ENCODE peak calls at places on chromosome X, in five cellular contexts. U is lower lobe of right lung, D is breast epithelium, H is RWPE1, R is AG04450. L is an unnamed sample.
A peak's percentile ranks its signal among the peaks of the same experiment; 100 is the strongest.

GRCh38 chrX:136608295-136608933 is 39.5 kb upstream of the CD40LG start:
- DNase-seq in U (peak; percentile 46), R (no peak), H (no peak), D (no peak), L (no peak)

GRCh38 chrX:28668957-28669356 is 81.7 kb downstream of the IL1RAPL1 start:
- DNase-seq in U (no peak), R (no peak), D (no peak), H (no peak), L (no peak)

GRCh38 chrX:101223226-101223625 is 3.6 kb downstream of the DRP2 start:
- DNase-seq in D (no peak), H (no peak), U (no peak), R (no peak), L (no peak)

GRCh38 chrX:69070949-69071650 is 94.2 kb downstream of the PJA1 start:
- DNase-seq in D (no peak), H (no peak), R (no peak), U (no peak), L (no peak)

GRCh38 chrX:23803931-23804381 is 21.0 kb downstream of the SAT1 start:
- DNase-seq in R (no peak), D (peak; percentile 51), H (peak; percentile 55), U (peak; percentile 45), L (no peak)

GRCh38 chrX:17098516-17099247 is 152.2 kb downstream of the REPS2 start:
- DNase-seq in R (no peak), D (no peak), H (no peak), U (no peak), L (no peak)

GRCh38 chrX:2395261-2395850 is 105.4 kb downstream of the DHRSX start:
- DNase-seq in H (no peak), U (no peak), R (no peak), D (no peak), L (no peak)

GRCh38 chrX:15903186-15903681 is 48.6 kb upstream of the AP1S2 start:
- DNase-seq in R (no peak), U (no peak), D (no peak), H (no peak), L (no peak)

GRCh38 chrX:31266172-31267076 is 194.6 kb upstream of the FTHL17 start:
- DNase-seq in U (peak; percentile 66), D (peak; percentile 33), H (peak; percentile 50), R (no peak), L (peak; percentile 25)

GRCh38 chrX:49701323-49701722 is 5.5 kb upstream of the PAGE1 start:
- DNase-seq in R (no peak), H (no peak), U (no peak), D (no peak), L (no peak)

GRCh38 chrX:18792828-18793227 is 85.4 kb downstream of the PPEF1 start:
- DNase-seq in U (no peak), D (no peak), H (no peak), R (no peak), L (no peak)

GRCh38 chrX:2508648-2509335 is 8.0 kb upstream of the DHRSX start:
- DNase-seq in U (no peak), H (no peak), D (no peak), R (no peak), L (no peak)

GRCh38 chrX:8453619-8454018 is 11.0 kb upstream of the VCX3B start:
- DNase-seq in U (no peak), D (no peak), H (no peak), R (no peak), L (no peak)

GRCh38 chrX:36198575-36198974 is 279.0 kb downstream of the CFAP47 start:
- DNase-seq in H (no peak), U (no peak), D (no peak), R (no peak), L (no peak)

GRCh38 chrX:47283015-47283771 is 50.4 kb downstream of the USP11 start:
- DNase-seq in U (no peak), D (peak; percentile 18), H (no peak), R (no peak), L (peak; percentile 39)

GRCh38 chrX:133254666-133255065 is 36.5 kb upstream of the TFDP3 start:
- DNase-seq in D (no peak), H (peak; percentile 13), R (no peak), U (no peak), L (no peak)

GRCh38 chrX:119693032-119693995 is at the start of gene SEPTIN6:
- DNase-seq in U (peak; percentile 77), H (peak; percentile 34), D (peak; percentile 36), R (no peak), L (peak; percentile 69)

GRCh38 chrX:21991504-21991903 is 40.6 kb upstream of the PHEX start:
- DNase-seq in H (no peak), R (no peak), U (no peak), D (no peak), L (no peak)

GRCh38 chrX:17521871-17522693 is 147.1 kb downstream of the NHS start:
- DNase-seq in R (no peak), D (no peak), U (no peak), H (peak; percentile 24), L (no peak)

GRCh38 chrX:11470231-11470630 is 177.0 kb downstream of the AMELX start:
- DNase-seq in D (no peak), H (peak; percentile 2), R (no peak), U (no peak), L (no peak)

GRCh38 chrX:17192111-17192510 is 182.9 kb upstream of the NHS start:
- DNase-seq in U (no peak), R (no peak), H (no peak), D (no peak), L (no peak)

GRCh38 chrX:39650883-39651282 is 446.9 kb downstream of the BCOR start:
- DNase-seq in U (no peak), R (no peak), H (no peak), D (no peak), L (no peak)

GRCh38 chrX:40278340-40279090 is 180.8 kb upstream of the BCOR start:
- DNase-seq in U (no peak), D (no peak), R (no peak), H (no peak), L (no peak)

GRCh38 chrX:70433848-70434351 is 10.7 kb upstream of the DLG3 start:
- DNase-seq in U (peak; percentile 82), H (no peak), D (peak; percentile 59), R (no peak), L (peak; percentile 76)
- TF ChIP-seq CTCF in U (peak; percentile 66), H (peak; percentile 64), D (no peak), R (peak; percentile 59), L (peak; percentile 56)

GRCh38 chrX:140525448-140525847 is 20.6 kb upstream of the SOX3 start:
- DNase-seq in U (no peak), R (no peak), H (no peak), D (no peak), L (no peak)

GRCh38 chrX:140526138-140526537 is 21.3 kb upstream of the SOX3 start:
- DNase-seq in H (no peak), D (no peak), U (no peak), R (no peak), L (no peak)

GRCh38 chrX:140524556-140524955 is 19.7 kb upstream of the SOX3 start:
- DNase-seq in D (no peak), H (no peak), R (no peak), U (no peak), L (no peak)

DNA sequence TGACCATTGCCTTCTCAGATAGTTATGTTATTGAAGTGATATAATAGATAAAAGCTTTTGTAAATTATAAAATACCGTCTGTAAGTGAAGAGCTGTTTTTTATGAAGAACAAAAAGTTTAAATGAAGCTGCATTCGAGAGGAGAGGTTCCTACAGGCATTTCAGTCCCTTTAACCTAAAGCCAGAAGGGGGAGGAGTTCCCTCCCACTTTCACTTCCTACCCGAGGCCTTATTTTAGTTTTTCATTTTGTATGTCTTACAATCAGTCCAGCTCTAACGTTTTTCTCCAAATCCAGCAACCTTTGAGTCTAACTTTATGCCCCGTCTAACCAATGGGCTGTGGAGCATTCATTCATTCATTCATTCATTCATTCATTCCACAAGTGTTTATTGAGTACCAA is 16.5 kb upstream of the SOX3 start:
- DNase-seq in U (no peak), D (no peak), R (no peak), H (no peak), L (no peak)
- TF ChIP-seq CTCF in U (no peak), D (no peak), R (no peak), H (no peak), L (no peak)

GRCh38 chrX:153297376-153297775 is 24.2 kb downstream of the PNMA6F start:
- DNase-seq in U (no peak), R (no peak), H (no peak), D (no peak), L (no peak)
- TF ChIP-seq CTCF in U (no peak), R (no peak), H (no peak), D (no peak), L (no peak)

GRCh38 chrX:135112096-135112729 is 8.1 kb downstream of the ETDB start:
- DNase-seq in H (peak; percentile 4), R (no peak), U (no peak), D (no peak), L (no peak)
- TF ChIP-seq CTCF in H (peak; percentile 66), R (peak; percentile 74), U (peak; percentile 52), D (no peak), L (peak; percentile 49)

DNA sequence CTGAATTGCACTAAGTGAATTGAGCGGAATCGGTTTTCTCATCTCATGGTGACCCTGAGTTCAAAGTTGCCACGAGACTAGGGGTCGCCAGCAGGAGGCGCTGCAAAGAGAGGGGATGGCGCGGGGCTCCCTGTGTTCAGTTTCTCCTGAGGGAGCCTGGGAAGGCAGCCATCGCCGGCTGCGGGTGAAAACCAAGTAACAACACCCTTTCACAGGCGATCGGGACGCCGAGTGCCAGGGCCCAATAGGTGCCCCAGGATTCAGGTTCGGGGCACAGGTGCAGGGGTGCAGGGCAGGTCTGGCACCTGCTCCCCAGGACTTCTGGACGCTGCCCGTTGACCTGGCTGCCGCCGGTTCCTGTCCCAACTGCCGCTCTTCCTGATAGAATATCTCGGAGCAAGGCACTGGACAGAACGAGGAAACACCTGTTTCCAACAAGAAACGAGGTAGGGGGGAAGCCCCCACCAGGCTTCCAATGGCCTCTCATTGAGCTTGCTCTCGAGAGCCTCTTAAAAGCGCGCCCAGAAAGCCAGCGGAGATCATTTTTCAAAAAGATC is 1.1 kb upstream of the FGF16 start:
- DNase-seq in D (no peak), H (no peak), U (peak; percentile 42), R (no peak), L (no peak)
- TF ChIP-seq CTCF in D (no peak), H (no peak), U (peak; percentile 13), R (peak; percentile 30), L (no peak)

GRCh38 chrX:107627792-107628661 is at the start of gene PRPS1:
- DNase-seq in U (peak; percentile 93), D (peak; percentile 88), R (peak; percentile 75), H (peak; percentile 87), L (peak; percentile 59)

GRCh38 chrX:107626916-107627315 is 1.4 kb upstream of the PRPS1 start:
- DNase-seq in U (no peak), D (no peak), R (no peak), H (no peak), L (no peak)

GRCh38 chrX:107630031-107630689 is 1.9 kb downstream of the PRPS1 start:
- DNase-seq in D (no peak), H (no peak), R (no peak), U (no peak), L (no peak)

GRCh38 chrX:107628662-107629532 is 587 bp downstream of the PRPS1 start:
- DNase-seq in U (peak; percentile 46), R (no peak), H (peak; percentile 45), D (no peak), L (peak; percentile 38)

GRCh38 chrX:107629533-107629909 is 1.2 kb downstream of the PRPS1 start:
- DNase-seq in R (no peak), U (no peak), D (no peak), H (peak; percentile 3), L (no peak)
- TF ChIP-seq CTCF in R (peak; percentile 48), U (no peak), D (no peak), H (peak; percentile 10), L (no peak)